ENCODE peak calls at places on chromosomes 5 and 9, in five cellular contexts. O is NCI-H1417; M is stimulated activated naive CD4-positive, alpha-beta T cell; X is adipocyte; P is CD8-positive, alpha-beta T cell. R is an unnamed sample.

GRCh38 chr5:106097308-106097707 is 1573.4 kb downstream of the EFNA5 start:
- DNase-seq in O (no peak), M (no peak), X (peak; percentile 46), P (no peak), R (no peak)

GRCh38 chr5:167982-168660 is 23.2 kb upstream of the LRRC14B start:
- DNase-seq in O (no peak), M (no peak), X (peak; percentile 94), P (no peak), R (no peak)

GRCh38 chr5:137858223-137858916 is 9.3 kb upstream of the MYOT start:
- DNase-seq in O (no peak), M (no peak), X (peak; percentile 7), P (no peak), R (no peak)

GRCh38 chr5:65812648-65813047 is 90.6 kb downstream of the NLN start:
- DNase-seq in O (no peak), M (no peak), X (no peak), P (no peak), R (no peak)

GRCh38 chr9:137606734-137607138 is 1.2 kb downstream of the ARRDC1 start:
- DNase-seq in O (peak; percentile 47), M (no peak), X (no peak), P (no peak), R (no peak)

GRCh38 chr5:16508730-16509531 is 43.3 kb upstream of the ZNF622 start:
- DNase-seq in O (peak; percentile 62), M (no peak), X (no peak), P (no peak), R (no peak)

GRCh38 chr9:35605336-35606137 is 475 bp downstream of the TESK1 start:
- DNase-seq in O (no peak), M (peak; percentile 9), X (peak; percentile 73), P (peak; percentile 35), R (no peak)

GRCh38 chr5:111099058-111099778 is 7.1 kb downstream of the WDR36 start:
- DNase-seq in O (no peak), M (no peak), X (peak; percentile 54), P (no peak), R (no peak)

GRCh38 chr5:144844086-144844485 is 673.4 kb downstream of the KCTD16 start:
- DNase-seq in O (no peak), M (no peak), X (peak; percentile 66), P (no peak), R (no peak)

GRCh38 chr5:144085381-144085780 is 85.1 kb downstream of the YIPF5 start:
- DNase-seq in O (no peak), M (no peak), X (no peak), P (no peak), R (no peak)

GRCh38 chr9:135906291-135907005 is 898 bp downstream of the CAMSAP1 start:
- DNase-seq in O (peak; percentile 71), M (no peak), X (peak; percentile 74), P (no peak), R (no peak)

GRCh38 chr5:1268666-1269065 is 26.2 kb downstream of the TERT start:
- DNase-seq in O (no peak), M (no peak), X (no peak), P (peak; percentile 39), R (no peak)

GRCh38 chr5:55929020-55929799 is 65.6 kb downstream of the IL6ST start:
- DNase-seq in O (no peak), M (no peak), X (no peak), P (no peak), R (no peak)

GRCh38 chr5:9624196-9624947 is 5.8 kb downstream of the TAS2R1 start:
- DNase-seq in O (no peak), M (no peak), X (no peak), P (no peak), R (no peak)

GRCh38 chr5:113213551-113213971 is 221.2 kb downstream of the TSSK1B start:
- DNase-seq in O (no peak), M (no peak), X (no peak), P (no peak), R (no peak)

GRCh38 chr9:1707291-1707690 is 307.9 kb upstream of the SMARCA2 start:
- DNase-seq in O (no peak), M (no peak), X (no peak), P (no peak), R (no peak)

GRCh38 chr5:148864113-148864841 is 37.9 kb downstream of the ADRB2 start:
- DNase-seq in O (no peak), M (no peak), X (peak; percentile 84), P (no peak), R (no peak)

GRCh38 chr5:63456279-63456678 is 506.0 kb downstream of the HTR1A start:
- DNase-seq in O (no peak), M (no peak), X (no peak), P (no peak), R (no peak)

GRCh38 chr5:36462295-36463021 is 143.9 kb upstream of the SLC1A3 start:
- DNase-seq in O (no peak), M (no peak), X (no peak), P (no peak), R (no peak)

GRCh38 chr9:111828193-111828592 is 33.5 kb upstream of the SHOC1 start:
- DNase-seq in O (no peak), M (no peak), X (no peak), P (no peak), R (no peak)

GRCh38 chr9:101848485-101848919 is 110.1 kb upstream of the GRIN3A start:
- DNase-seq in O (no peak), M (no peak), X (no peak), P (no peak), R (no peak)

GRCh38 chr9:93126151-93126781 is 7.8 kb downstream of the NINJ1 start:
- DNase-seq in O (no peak), M (peak; percentile 18), X (no peak), P (no peak), R (no peak)

GRCh38 chr5:63131618-63132285 is 553.1 kb downstream of the LRRC70 start:
- DNase-seq in O (no peak), M (no peak), X (no peak), P (no peak), R (no peak)

R was measured in NCI-H1436.